ENCODE peak calls at places on chromosome 11, in five cellular contexts. V, Z, P, S and Q are unnamed samples.

GRCh38 chr11:102427068-102427467 is 25.5 kb downstream of the TMEM123 start:
- DNase-seq in V (no peak), Z (no peak), P (no peak), S (no peak), Q (no peak)

GRCh38 chr11:131744847-131745246 is 374.4 kb downstream of the NTM start:
- DNase-seq in V (no peak), Z (no peak), P (no peak), S (no peak), Q (no peak)

GRCh38 chr11:46597155-46597554 is 3.3 kb upstream of the AMBRA1 start:
- DNase-seq in S (no peak), V (no peak), Z (no peak), P (no peak), Q (peak; percentile 80)

GRCh38 chr11:47348131-47348802 is 4.2 kb downstream of the MYBPC3 start:
- DNase-seq in P (no peak), V (no peak), Z (no peak), S (no peak), Q (no peak)

GRCh38 chr11:132075447-132075846 is 705.0 kb downstream of the NTM start:
- DNase-seq in P (no peak), S (no peak), V (no peak), Z (no peak), Q (no peak)

GRCh38 chr11:118939948-118940598 is 14.3 kb upstream of the BCL9L start:
- DNase-seq in Z (peak; percentile 50), P (no peak), S (peak; percentile 46), V (no peak), Q (no peak)

GRCh38 chr11:2186669-2187266 is 15.2 kb upstream of the TH start:
- DNase-seq in Z (peak; percentile 80), V (no peak), S (no peak), P (no peak), Q (peak; percentile 59)

GRCh38 chr11:59255281-59255680 is 42.6 kb upstream of the MPEG1 start:
- DNase-seq in V (no peak), Z (no peak), P (no peak), S (no peak), Q (no peak)

GRCh38 chr11:128853556-128853955 is 13.5 kb downstream of the KCNJ1 start:
- DNase-seq in V (no peak), Z (no peak), P (no peak), S (no peak), Q (no peak)

GRCh38 chr11:17595526-17596309 is 48.7 kb downstream of the OTOG start:
- DNase-seq in P (no peak), S (no peak), Z (no peak), V (no peak), Q (no peak)

GRCh38 chr11:12172493-12173013 is 62.2 kb downstream of the MICAL2 start:
- DNase-seq in V (no peak), Z (no peak), S (peak; percentile 53), P (no peak), Q (no peak)

GRCh38 chr11:44746894-44747293 is 20.1 kb downstream of the TSPAN18 start:
- DNase-seq in Z (peak; percentile 59), V (no peak), P (no peak), S (no peak), Q (no peak)

GRCh38 chr11:26762089-26762488 is 40.2 kb upstream of the SLC5A12 start:
- DNase-seq in Z (no peak), P (no peak), S (no peak), V (no peak), Q (no peak)

GRCh38 chr11:22466351-22466750 is 128.2 kb downstream of the SLC17A6 start:
- DNase-seq in Z (no peak), S (no peak), P (no peak), V (no peak), Q (no peak)

GRCh38 chr11:34243620-34244493 is 114.0 kb downstream of the ABTB2 start:
- DNase-seq in S (no peak), V (no peak), Z (no peak), P (peak; percentile 86), Q (no peak)

GRCh38 chr11:131637469-131638175 is 267.2 kb downstream of the NTM start:
- DNase-seq in P (no peak), S (no peak), Z (no peak), V (no peak), Q (no peak)

GRCh38 chr11:133191931-133192330 is 340.4 kb downstream of the OPCML start:
- DNase-seq in V (no peak), P (no peak), Z (no peak), S (no peak), Q (no peak)

GRCh38 chr11:67404515-67405195 is 772 bp downstream of the TBC1D10C start:
- DNase-seq in Z (no peak), P (no peak), V (no peak), S (no peak), Q (no peak)

GRCh38 chr11:31790649-31791048 is 20.5 kb downstream of the PAX6 start:
- DNase-seq in Z (no peak), V (no peak), S (no peak), P (no peak), Q (no peak)

GRCh38 chr11:19374189-19374588 is 133.4 kb upstream of the E2F8 start:
- DNase-seq in Z (no peak), S (no peak), P (no peak), V (no peak), Q (no peak)

GRCh38 chr11:133548641-133549040 is 16.3 kb upstream of the OPCML start:
- DNase-seq in P (no peak), V (no peak), S (no peak), Z (no peak), Q (no peak)

GRCh38 chr11:41446107-41446506 is 13.3 kb downstream of the LRRC4C start:
- DNase-seq in P (no peak), V (no peak), Z (no peak), S (no peak), Q (no peak)

GRCh38 chr11:86230196-86230813 is 14.2 kb upstream of the EED start:
- DNase-seq in P (no peak), S (no peak), V (no peak), Z (no peak), Q (no peak)

GRCh38 chr11:7353100-7353499 is 101.4 kb downstream of the SYT9 start:
- DNase-seq in S (peak; percentile 21), P (peak; percentile 7), V (no peak), Z (no peak), Q (peak; percentile 26)

GRCh38 chr11:88089134-88089533 is 86.1 kb downstream of the RAB38 start:
- DNase-seq in Z (no peak), P (no peak), S (no peak), V (no peak), Q (no peak)

GRCh38 chr11:23263466-23263865 is 403.2 kb upstream of the CCDC179 start:
- DNase-seq in V (no peak), Z (no peak), P (no peak), S (no peak), Q (no peak)

GRCh38 chr11:7657306-7658025 is 15.8 kb downstream of the CYB5R2 start:
- DNase-seq in S (peak; percentile 58), P (no peak), Z (peak; percentile 68), V (no peak), Q (peak; percentile 67)

GRCh38 chr11:77457340-77457739 is 16.6 kb downstream of the PAK1 start:
- DNase-seq in P (no peak), V (no peak), S (no peak), Z (no peak), Q (no peak)

GRCh38 chr11:128599729-128600128 is 12.4 kb upstream of the ETS1 start:
- DNase-seq in V (no peak), P (no peak), Z (no peak), S (no peak), Q (no peak)

GRCh38 chr11:117407016-117407415 is 79.4 kb downstream of the CEP164 start:
- DNase-seq in S (no peak), P (no peak), Z (no peak), V (no peak), Q (no peak)

GRCh38 chr11:72702842-72703241 is 28.6 kb upstream of the PDE2A start:
- DNase-seq in P (no peak), Z (no peak), S (no peak), V (no peak), Q (no peak)

GRCh38 chr11:72704028-72704782 is 30.0 kb upstream of the PDE2A start:
- DNase-seq in V (no peak), P (no peak), S (no peak), Z (no peak), Q (no peak)

GRCh38 chr11:72704783-72705287 is 30.6 kb upstream of the PDE2A start:
- DNase-seq in Z (no peak), V (no peak), P (no peak), S (no peak), Q (no peak)

GRCh38 chr11:72702096-72702495 is 27.9 kb upstream of the PDE2A start:
- DNase-seq in Z (no peak), V (no peak), S (no peak), P (no peak), Q (no peak)

GRCh38 chr11:72703281-72704008 is 29.2 kb upstream of the PDE2A start:
- DNase-seq in V (no peak), P (no peak), Z (no peak), S (peak; percentile 32), Q (no peak)
- TF ChIP-seq GABPA in V (no peak), P (no peak), Z (no peak), S (no peak), Q (no peak)

GRCh38 chr11:65213322-65214211 is 31.8 kb downstream of the CAPN1 start:
- DNase-seq in S (peak; percentile 17), P (no peak), V (peak; percentile 70), Z (no peak), Q (no peak)
- TF ChIP-seq GABPA in S (no peak), P (no peak), V (no peak), Z (no peak), Q (no peak)

GRCh38 chr11:855343-855674 is 12.7 kb downstream of the TSPAN4 start:
- DNase-seq in V (no peak), S (no peak), P (no peak), Z (no peak), Q (no peak)
- TF ChIP-seq GABPA in V (no peak), S (no peak), P (no peak), Z (no peak), Q (no peak)

GRCh38 chr11:69304686-69305085 is 10.7 kb downstream of the MYEOV start:
- DNase-seq in Z (no peak), V (no peak), S (no peak), P (no peak), Q (no peak)

GRCh38 chr11:69304258-69304657 is 10.3 kb downstream of the MYEOV start:
- DNase-seq in P (no peak), V (no peak), S (no peak), Z (no peak), Q (no peak)

GRCh38 chr11:69307421-69307820 is 13.5 kb downstream of the MYEOV start:
- DNase-seq in Z (no peak), V (no peak), P (no peak), S (no peak), Q (no peak)

GRCh38 chr11:69306821-69307220 is 12.9 kb downstream of the MYEOV start:
- DNase-seq in P (no peak), V (no peak), Z (no peak), S (no peak), Q (no peak)

DNA sequence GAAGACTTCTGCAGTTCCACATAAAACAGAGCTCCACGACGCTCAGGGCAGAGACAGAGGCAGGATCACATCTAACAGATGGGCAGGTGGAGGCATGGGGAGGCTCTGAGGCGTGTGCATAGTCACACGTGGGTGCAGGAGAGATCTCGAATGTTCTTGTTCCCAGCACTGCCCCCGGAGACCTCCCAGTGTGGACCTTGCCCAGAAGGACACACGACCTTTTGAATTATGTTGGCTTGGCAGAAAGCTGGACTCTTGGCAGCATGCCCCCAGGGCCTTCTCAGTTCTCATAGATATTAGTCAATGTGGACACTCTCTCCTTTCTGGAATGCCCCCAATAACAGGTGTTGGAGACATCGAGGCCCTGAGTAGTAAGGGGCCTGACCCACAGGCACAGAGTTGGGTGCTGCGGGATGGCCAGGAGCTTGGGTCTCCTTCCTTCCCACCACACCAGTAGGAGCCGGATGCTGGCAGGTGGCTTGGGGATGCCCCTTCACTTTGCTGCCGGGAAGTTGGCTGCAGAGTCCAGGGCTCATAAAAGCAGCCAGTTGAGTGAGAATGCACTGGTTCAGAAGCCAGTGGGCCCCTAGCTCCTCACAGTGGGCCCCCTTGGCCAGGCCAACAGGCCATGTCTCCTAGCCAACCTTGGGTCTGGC is 12.1 kb downstream of the MYEOV start:
- DNase-seq in Z (no peak), S (no peak), P (no peak), V (no peak), Q (no peak)
- TF ChIP-seq GABPA in Z (no peak), S (no peak), P (no peak), V (no peak), Q (no peak)